ENCODE peak calls at places on chromosomes 2 and 18, in nine cellular contexts. M is fibroblast of the aortic adventitia; S is vagina; G is spleen; J is CD8-positive, alpha-beta memory T cell; L is thoracic aorta; Q is coronary artery; Z is small intestine; I is CD4-positive, alpha-beta memory T cell. F is an unnamed sample.

GRCh38 chr2:74915743-74916142 is 42.7 kb upstream of the POLE4 start:
- DNase-seq in M (no peak), S (no peak), G (no peak), J (no peak), L (no peak), Q (no peak), Z (no peak), I (no peak), F (no peak)

GRCh38 chr18:62324917-62325805 is at the start of gene TNFRSF11A:
- DNase-seq in M (no peak), S (no peak), G (peak; percentile 87), J (peak; percentile 22), L (no peak), Q (no peak), Z (peak; percentile 74), I (peak; percentile 47), F (no peak)

GRCh38 chr2:215002500-215002899 is 135.9 kb downstream of the ABCA12 start:
- DNase-seq in M (peak; percentile 53), S (no peak), G (no peak), J (no peak), L (no peak), Q (no peak), Z (peak; percentile 11), I (no peak), F (peak; percentile 28)

GRCh38 chr2:98800330-98801064 is 69.6 kb upstream of the MGAT4A start:
- DNase-seq in M (no peak), S (peak; percentile 80), G (no peak), J (no peak), L (no peak), Q (no peak), Z (no peak), I (no peak), F (no peak)

GRCh38 chr2:98122524-98122923 is 35.6 kb downstream of the VWA3B start:
- DNase-seq in M (no peak), S (no peak), G (no peak), J (no peak), L (no peak), Q (no peak), Z (no peak), I (no peak), F (no peak)

GRCh38 chr2:75208738-75209137 is 9.4 kb upstream of the TACR1 start:
- DNase-seq in M (no peak), S (no peak), G (no peak), J (no peak), L (no peak), Q (no peak), Z (no peak), I (no peak), F (no peak)

GRCh38 chr18:74023220-74023619 is 124.4 kb downstream of the FBXO15 start:
- DNase-seq in M (no peak), S (no peak), G (no peak), J (no peak), L (no peak), Q (no peak), Z (no peak), I (no peak), F (no peak)

GRCh38 chr2:240249423-240250149 is 109.1 kb upstream of the OTOS start:
- DNase-seq in M (no peak), S (peak; percentile 82), G (peak; percentile 64), J (no peak), L (no peak), Q (peak; percentile 69), Z (no peak), I (no peak), F (no peak)

GRCh38 chr2:20164061-20164733 is 60.7 kb downstream of the SDC1 start:
- DNase-seq in M (peak; percentile 33), S (no peak), G (no peak), J (no peak), L (no peak), Q (peak; percentile 62), Z (no peak), I (no peak), F (no peak)

GRCh38 chr2:224786848-224787247 is 70.7 kb upstream of the CCDC195 start:
- DNase-seq in M (no peak), S (no peak), G (no peak), J (no peak), L (no peak), Q (no peak), Z (no peak), I (no peak), F (no peak)

GRCh38 chr2:1869987-1870386 is 125.7 kb upstream of the PXDN start:
- DNase-seq in M (no peak), S (no peak), G (no peak), J (no peak), L (no peak), Q (peak; percentile 24), Z (no peak), I (no peak), F (no peak)

DNA sequence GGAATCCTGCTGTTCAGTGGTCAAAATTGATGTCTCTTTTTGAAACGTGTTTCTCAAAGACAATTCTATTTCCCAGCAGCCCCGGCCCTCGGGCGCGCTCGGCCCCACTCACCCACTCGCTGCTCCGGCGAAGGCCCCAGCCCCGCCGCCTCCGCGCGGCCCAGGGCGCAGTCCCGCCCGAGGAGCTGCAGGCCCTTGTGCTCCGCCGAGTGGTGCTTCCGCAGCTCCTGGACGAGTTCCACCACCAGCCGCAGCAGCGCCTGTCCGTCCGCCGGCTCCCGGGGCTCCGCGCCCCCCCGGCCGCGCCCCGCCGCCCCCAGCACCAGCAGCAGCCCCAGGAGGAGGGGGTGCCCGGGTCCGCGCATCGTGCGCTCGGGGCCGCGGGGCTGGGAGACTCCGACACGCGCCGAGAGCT is 413 bp downstream of the ALKAL2 start:
- DNase-seq in M (peak; percentile 7), S (no peak), G (no peak), J (no peak), L (no peak), Q (no peak), Z (no peak), I (no peak), F (no peak)
- H3K4me3 ChIP-seq in M (no peak overlapping the region), S (peak overlapping the region; percentile 43), G (peak overlapping the region; percentile 36), J (no peak overlapping the region), L (peak overlapping the region; percentile 75), Q (peak overlapping the region; percentile 74), Z (peak overlapping the region; percentile 32), I (no peak overlapping the region), F (no peak overlapping the region)

DNA sequence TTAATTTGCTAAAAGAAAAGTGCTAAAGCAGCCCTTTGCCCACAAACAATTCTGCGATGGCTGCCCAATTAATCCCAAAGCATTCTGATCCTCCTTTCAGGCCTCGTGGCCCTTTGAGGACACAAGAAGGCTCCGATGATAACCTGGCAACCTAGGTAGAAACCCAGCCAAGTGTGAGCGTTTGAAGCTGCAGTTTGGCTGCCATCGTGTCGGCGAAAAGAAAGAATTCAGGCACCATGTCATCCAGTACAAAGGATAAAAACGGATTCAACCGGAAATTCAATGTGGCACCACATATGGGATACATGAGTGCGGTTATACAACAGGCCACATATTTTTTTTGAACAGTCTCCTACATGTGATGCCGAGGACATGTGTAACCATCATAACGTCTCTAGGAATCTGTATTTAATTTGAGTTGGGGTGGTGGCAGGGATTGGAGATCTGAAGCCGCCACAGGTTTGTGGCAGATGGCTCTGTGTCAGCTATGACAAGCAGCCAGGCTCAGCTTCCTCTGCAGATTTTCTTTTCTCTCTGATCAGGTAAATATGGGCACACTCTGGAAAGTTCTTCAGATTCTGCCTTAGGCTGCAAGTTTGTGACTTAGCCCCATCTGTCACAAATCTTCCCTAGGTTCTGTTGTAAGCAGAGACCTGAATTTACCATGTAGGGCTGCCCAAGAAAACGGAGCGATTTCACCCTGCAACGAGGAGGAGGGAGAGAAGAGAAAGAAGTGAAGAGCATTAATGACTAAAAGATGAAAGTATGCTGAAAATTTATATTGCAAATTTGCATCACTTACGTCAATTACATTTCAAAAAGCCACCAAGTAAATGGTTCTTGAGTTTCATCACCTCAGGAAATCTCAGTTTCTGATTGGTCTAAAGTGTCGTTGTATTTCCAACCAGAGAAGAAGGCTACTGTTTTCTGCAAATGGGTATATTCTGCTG is 573.2 kb downstream of the ZEB2 start:
- DNase-seq in M (no peak), S (no peak), G (no peak), J (no peak), L (no peak), Q (no peak), Z (no peak), I (no peak), F (no peak)
- H3K4me3 ChIP-seq in M (no peak overlapping the region), S (no peak overlapping the region), G (no peak overlapping the region), J (no peak overlapping the region), L (no peak overlapping the region), Q (no peak overlapping the region), Z (no peak overlapping the region), I (no peak overlapping the region), F (no peak overlapping the region)

GRCh38 chr2:119683074-119683716 is 4.2 kb downstream of the TMEM177 start:
- DNase-seq in M (no peak), S (no peak), G (peak; percentile 61), J (no peak), L (no peak), Q (peak; percentile 66), Z (no peak), I (no peak), F (no peak)
- H3K4me3 ChIP-seq in M (no peak overlapping the region), S (no peak overlapping the region), G (no peak overlapping the region), J (no peak overlapping the region), L (no peak overlapping the region), Q (no peak overlapping the region), Z (no peak overlapping the region), I (no peak overlapping the region), F (no peak overlapping the region)

GRCh38 chr2:38074047-38074774 is 1.7 kb downstream of the CYP1B1 start:
- DNase-seq in M (peak; percentile 30), S (no peak), G (peak; percentile 80), J (no peak), L (no peak), Q (no peak), Z (no peak), I (no peak), F (no peak)

GRCh38 chr2:38075436-38076249 is at the start of gene CYP1B1:
- DNase-seq in M (no peak), S (no peak), G (peak; percentile 80), J (no peak), L (no peak), Q (no peak), Z (no peak), I (no peak), F (no peak)

GRCh38 chr2:38076250-38076709 is 329 bp upstream of the CYP1B1 start:
- DNase-seq in M (peak; percentile 90), S (no peak), G (peak; percentile 88), J (no peak), L (no peak), Q (peak; percentile 83), Z (peak; percentile 32), I (no peak), F (peak; percentile 48)

GRCh38 chr2:38074775-38075435 is 1.0 kb downstream of the CYP1B1 start:
- DNase-seq in M (peak; percentile 43), S (no peak), G (peak; percentile 80), J (no peak), L (no peak), Q (no peak), Z (no peak), I (no peak), F (no peak)

DNA sequence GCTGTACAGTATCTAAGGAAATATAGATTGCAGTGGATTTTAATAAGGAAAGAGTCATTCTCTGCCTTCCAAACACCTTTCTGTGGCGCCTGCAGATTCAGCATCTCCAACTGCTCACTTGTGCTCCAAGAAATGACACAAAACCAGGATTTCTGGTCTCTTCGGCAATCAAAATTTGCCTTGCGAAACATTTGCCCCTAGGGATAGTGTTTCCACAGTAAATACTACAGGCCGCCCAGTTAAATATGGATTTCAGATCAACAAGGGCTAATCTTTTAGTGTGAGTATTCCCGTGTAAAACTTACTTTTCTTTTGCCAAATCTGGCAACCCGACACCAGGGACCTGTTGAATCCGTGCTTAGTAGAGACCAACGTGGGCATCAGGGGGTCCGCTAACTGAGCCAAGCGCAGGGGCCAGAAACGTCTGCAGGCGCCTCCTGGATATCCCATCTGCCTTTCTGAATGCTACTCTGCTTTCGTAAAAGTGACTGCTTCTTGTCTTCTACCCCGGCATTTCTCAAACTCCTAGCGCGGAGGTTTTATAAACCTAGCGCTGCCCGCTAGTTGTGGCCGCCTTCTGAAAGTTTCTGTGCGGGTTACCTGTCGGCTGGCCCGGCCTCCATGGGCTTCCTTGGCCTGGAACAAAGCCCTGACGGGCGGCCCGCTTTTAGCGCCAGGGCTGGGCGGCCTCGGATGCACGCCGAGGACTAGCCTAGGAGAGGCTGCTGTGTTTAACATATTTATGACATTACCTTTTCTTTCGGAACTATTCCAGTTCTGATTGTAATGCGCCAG is 2.5 kb downstream of the CYP1B1 start:
- DNase-seq in M (peak; percentile 61), S (no peak), G (no peak), J (no peak), L (no peak), Q (no peak), Z (no peak), I (no peak), F (no peak)
- H3K4me3 ChIP-seq in M (peak overlapping the region; percentile 70), S (peak overlapping the region; percentile 51), G (peak overlapping the region; percentile 20), J (no peak overlapping the region), L (peak overlapping the region; percentile 80), Q (peak overlapping the region; percentile 73), Z (no peak overlapping the region), I (no peak overlapping the region), F (no peak overlapping the region)

F was measured in Jurkat, Clone E6-1.